ENCODE peak calls at places on chromosome 18, in eight cellular contexts. U, V, A, E, J, I, G and W are unnamed samples.

GRCh38 chr18:59502222-59502898 is 143.3 kb upstream of the LMAN1 start:
- DNase-seq in U (peak), V (peak), J (no peak), I (no peak), G (no peak), A (no peak), E (peak), W (no peak)

GRCh38 chr18:6842081-6842480 is 112.6 kb downstream of the ARHGAP28 start:
- DNase-seq in A (no peak), J (no peak), V (no peak), U (no peak), E (no peak), I (no peak), G (no peak), W (no peak)

GRCh38 chr18:37065221-37065620 is 236.3 kb downstream of the KIAA1328 start:
- DNase-seq in V (no peak), G (no peak), I (no peak), E (no peak), A (no peak), U (no peak), J (no peak), W (no peak)

GRCh38 chr18:44126598-44126997 is 554.1 kb upstream of the SETBP1 start:
- DNase-seq in E (no peak), V (no peak), A (no peak), I (no peak), U (no peak), J (no peak), G (no peak), W (no peak)

GRCh38 chr18:74251297-74252031 is 40.3 kb downstream of the CYB5A start:
- DNase-seq in V (peak), G (peak), I (no peak), U (no peak), J (no peak), E (peak), A (no peak), W (no peak)

GRCh38 chr18:55047546-55047945 is 88.3 kb upstream of the CCDC68 start:
- DNase-seq in E (peak), V (no peak), A (no peak), G (no peak), U (no peak), J (no peak), I (no peak), W (no peak)

GRCh38 chr18:44117821-44118220 is 562.9 kb upstream of the SETBP1 start:
- DNase-seq in U (no peak), I (no peak), J (no peak), G (no peak), E (no peak), A (no peak), V (no peak), W (no peak)

GRCh38 chr18:36153203-36153602 is 23.5 kb downstream of the ELP2 start:
- DNase-seq in V (peak), E (peak), A (no peak), G (no peak), I (no peak), U (peak), J (no peak), W (no peak)

GRCh38 chr18:43181711-43182110 is 66.2 kb upstream of the RIT2 start:
- DNase-seq in A (no peak), U (no peak), J (no peak), I (no peak), G (no peak), V (no peak), E (peak), W (no peak)

GRCh38 chr18:70522183-70522582 is 233.3 kb downstream of the SOCS6 start:
- DNase-seq in E (no peak), J (no peak), U (no peak), A (no peak), I (no peak), G (no peak), V (no peak), W (no peak)

GRCh38 chr18:13672657-13673056 is 53.7 kb downstream of the FAM210A start:
- DNase-seq in G (no peak), E (peak), J (no peak), A (no peak), V (no peak), U (no peak), I (no peak), W (no peak)

GRCh38 chr18:50009772-50010171 is 185.2 kb downstream of the MYO5B start:
- DNase-seq in E (peak), I (peak), A (no peak), G (peak), V (no peak), U (no peak), J (no peak), W (peak)

GRCh38 chr18:7414459-7414858 is 152.7 kb upstream of the PTPRM start:
- DNase-seq in J (no peak), E (peak), U (no peak), A (no peak), I (no peak), V (no peak), G (peak), W (no peak)

GRCh38 chr18:78727057-78727739 is 252.4 kb upstream of the SALL3 start:
- DNase-seq in J (no peak), A (peak), E (no peak), V (no peak), I (no peak), G (no peak), U (no peak), W (peak)

GRCh38 chr18:11871501-11871900 is 20.3 kb downstream of the CHMP1B start:
- DNase-seq in V (no peak), J (no peak), G (no peak), U (no peak), I (no peak), A (no peak), E (no peak), W (no peak)

GRCh38 chr18:54558609-54559585 is 32.1 kb upstream of the DYNAP start:
- DNase-seq in V (peak), A (no peak), I (no peak), E (peak), J (no peak), U (no peak), G (no peak), W (no peak)

GRCh38 chr18:26489191-26489590 is 59.2 kb downstream of the KCTD1 start:
- DNase-seq in A (no peak), I (no peak), G (no peak), U (no peak), E (no peak), J (no peak), V (no peak), W (no peak)

GRCh38 chr18:10833656-10834055 is 307.8 kb downstream of the NAPG start:
- DNase-seq in A (no peak), J (no peak), V (no peak), I (no peak), G (no peak), E (peak), U (no peak), W (no peak)

GRCh38 chr18:37567061-37567993 is 1.7 kb upstream of the CELF4 start:
- DNase-seq in I (no peak), U (no peak), V (no peak), E (no peak), J (no peak), A (peak), G (no peak), W (no peak)

GRCh38 chr18:13558132-13558531 is 168.2 kb downstream of the FAM210A start:
- DNase-seq in J (no peak), I (no peak), E (peak), V (peak), U (no peak), A (no peak), G (peak), W (no peak)

GRCh38 chr18:47215554-47216138 is 35.8 kb downstream of the SKOR2 start:
- DNase-seq in U (peak), A (no peak), J (no peak), G (peak), V (peak), E (peak), I (no peak), W (no peak)

GRCh38 chr18:38369772-38370690 is 804.4 kb upstream of the CELF4 start:
- DNase-seq in E (no peak), U (no peak), G (no peak), A (no peak), V (peak), I (no peak), J (no peak), W (no peak)

GRCh38 chr18:77811510-77811909 is 561.9 kb downstream of the GALR1 start:
- DNase-seq in J (no peak), U (no peak), E (no peak), V (no peak), G (peak), A (no peak), I (no peak), W (no peak)

GRCh38 chr18:5066380-5066977 is 130.6 kb downstream of the AKAIN1 start:
- DNase-seq in U (no peak), E (no peak), G (no peak), V (no peak), I (no peak), A (no peak), J (no peak), W (no peak)

GRCh38 chr18:12423820-12424219 is 16.1 kb downstream of the PRELID3A start:
- DNase-seq in J (no peak), G (no peak), I (no peak), U (no peak), V (no peak), A (no peak), E (no peak), W (no peak)

GRCh38 chr18:3015851-3016250 is 2.9 kb upstream of the LPIN2 start:
- DNase-seq in E (no peak), A (no peak), J (no peak), G (no peak), V (no peak), I (no peak), U (no peak), W (no peak)

GRCh38 chr18:48844271-48844670 is 106.5 kb downstream of the SMAD7 start:
- DNase-seq in J (no peak), U (no peak), G (peak), V (no peak), E (no peak), I (no peak), A (no peak), W (no peak)

GRCh38 chr18:58429442-58429841 is 199.4 kb downstream of the ALPK2 start:
- DNase-seq in G (no peak), V (no peak), J (no peak), E (no peak), A (no peak), U (no peak), I (no peak), W (no peak)

GRCh38 chr18:29556070-29556469 is 1379.1 kb upstream of the CDH2 start:
- DNase-seq in J (no peak), V (no peak), A (no peak), G (no peak), U (no peak), E (no peak), I (no peak), W (no peak)

GRCh38 chr18:27249933-27250332 is 64.8 kb upstream of the CHST9 start:
- DNase-seq in G (no peak), E (no peak), A (no peak), J (no peak), I (no peak), V (no peak), U (no peak), W (no peak)

GRCh38 chr18:13570216-13570615 is 156.1 kb downstream of the FAM210A start:
- DNase-seq in U (no peak), V (no peak), A (no peak), E (no peak), I (no peak), J (no peak), G (no peak), W (no peak)

GRCh38 chr18:67583621-67584020 is 67.1 kb upstream of the DSEL start:
- DNase-seq in U (no peak), V (no peak), J (no peak), A (no peak), I (no peak), E (peak), G (no peak), W (no peak)

GRCh38 chr18:62716679-62717058 is 1.3 kb downstream of the PHLPP1 start:
- DNase-seq in E (peak), I (peak), A (peak), V (peak), J (no peak), U (no peak), G (peak), W (peak)

GRCh38 chr18:62717850-62718229 is 2.5 kb downstream of the PHLPP1 start:
- DNase-seq in E (peak), I (no peak), J (no peak), G (no peak), U (no peak), A (no peak), V (peak), W (no peak)

GRCh38 chr18:62717059-62717849 is 1.9 kb downstream of the PHLPP1 start:
- DNase-seq in E (peak), G (peak), J (no peak), A (no peak), I (no peak), V (peak), U (no peak), W (peak)

GRCh38 chr18:62720048-62720447 is 4.7 kb downstream of the PHLPP1 start:
- DNase-seq in A (no peak), J (no peak), V (peak), G (no peak), U (no peak), I (no peak), E (no peak), W (no peak)

DNA sequence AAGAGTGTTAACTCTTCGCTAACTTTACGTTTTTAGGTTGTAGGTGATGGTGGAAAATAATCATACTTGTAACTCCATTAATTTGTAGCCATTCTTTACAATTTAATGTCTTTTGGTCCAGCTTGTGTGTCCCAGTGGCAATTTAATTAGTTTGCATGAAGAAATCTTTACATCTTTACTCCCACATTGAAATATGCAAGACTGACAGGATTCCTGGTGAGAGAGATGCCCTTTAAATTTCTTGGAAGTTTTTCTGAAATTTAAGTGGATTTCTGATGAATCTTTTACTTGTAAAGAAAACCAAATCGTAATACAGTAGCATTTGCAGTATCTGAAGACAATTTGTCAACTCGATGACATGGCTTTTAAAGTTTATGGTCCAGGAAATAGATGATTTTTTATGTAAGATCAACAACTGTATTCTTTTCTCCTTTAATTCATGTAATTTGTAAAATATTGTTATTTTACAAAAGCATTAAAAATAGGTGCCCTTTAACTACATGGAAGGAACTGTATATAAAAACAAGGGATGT is 3.0 kb downstream of the PHLPP1 start:
- DNase-seq in I (no peak), U (no peak), V (no peak), A (no peak), E (no peak), G (no peak), J (no peak), W (no peak)
- H3K4me3 ChIP-seq in I (peak), U (no peak), V (peak), A (peak), E (no peak), G (peak), J (peak), W (peak)

GRCh38 chr18:53153281-53153680 is 813.3 kb downstream of the DCC start:
- DNase-seq in G (peak), A (no peak), J (no peak), V (no peak), U (no peak), I (no peak), E (peak), W (no peak)
- TF ChIP-seq CTCF in G (peak), A (no peak), J (no peak), V (peak), U (peak), I (no peak), E (no peak), W (no peak)

GRCh38 chr18:23585897-23586248 is 433 bp downstream of the NPC1 start:
- DNase-seq in J (no peak), A (no peak), V (no peak), G (no peak), E (no peak), I (no peak), U (no peak), W (no peak)

GRCh38 chr18:23586249-23587196 is at the start of gene NPC1:
- DNase-seq in V (peak), I (peak), J (peak), A (peak), U (no peak), G (peak), E (peak), W (peak)

GRCh38 chr18:23588836-23589560 is 2.7 kb upstream of the NPC1 start:
- DNase-seq in I (no peak), G (no peak), E (peak), J (no peak), A (no peak), V (peak), U (no peak), W (no peak)

GRCh38 chr18:23585007-23585871 is 1.1 kb downstream of the NPC1 start:
- DNase-seq in A (no peak), J (no peak), I (no peak), E (peak), G (no peak), U (no peak), V (peak), W (no peak)

GRCh38 chr18:23587220-23587642 is 925 bp upstream of the NPC1 start:
- DNase-seq in V (no peak), G (no peak), E (no peak), I (no peak), A (no peak), U (no peak), J (no peak), W (no peak)
- H3K4me3 ChIP-seq in V (peak), G (peak), E (peak), I (peak), A (peak), U (peak), J (peak), W (peak)

DNA sequence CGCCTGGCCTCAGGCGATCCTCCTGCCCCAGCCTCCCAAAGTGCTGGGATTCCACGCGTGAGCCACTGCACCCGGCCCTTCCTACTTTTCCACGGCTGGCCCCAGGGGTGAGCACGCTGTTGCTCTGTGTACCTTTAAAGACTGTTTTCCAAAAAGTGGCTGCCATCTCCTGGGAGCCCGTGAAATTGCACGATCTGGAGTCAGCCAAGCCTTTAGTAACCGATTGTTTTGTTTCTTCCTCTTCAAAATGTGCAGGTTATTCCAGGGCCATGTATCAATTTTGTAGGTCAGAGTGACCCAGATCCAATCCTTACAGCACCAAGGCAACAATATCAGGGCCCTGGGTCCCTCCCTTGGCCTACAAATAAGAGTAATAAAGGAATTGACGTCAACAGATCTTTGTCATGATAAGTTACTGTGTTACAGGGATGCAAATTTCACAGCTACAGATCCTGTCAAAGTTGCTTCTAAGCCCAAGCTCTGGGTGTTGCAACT is 135.6 kb upstream of the ZNF236 start:
- DNase-seq in V (peak), U (no peak), J (no peak), A (peak), E (peak), G (peak), I (peak), W (peak)
- TF ChIP-seq CTCF in V (peak), U (peak), J (peak), A (peak), E (peak), G (peak), I (peak), W (peak)